ENCODE peak calls at places on chromosome 16, in five cellular contexts. X, N, A, V and Q are unnamed samples.
A peak's percentile ranks its signal among the peaks of the same experiment; 100 is the strongest.

GRCh38 chr16:87608400-87608985 is 6.2 kb downstream of the JPH3 start:
- DNase-seq in X (peak; percentile 81), N (peak; percentile 65), A (peak; percentile 68), V (peak; percentile 17), Q (peak; percentile 28)

GRCh38 chr16:86519649-86520316 is 9.5 kb downstream of the FOXF1 start:
- DNase-seq in X (peak; percentile 71), N (peak; percentile 57), A (peak; percentile 72), V (peak; percentile 32), Q (peak; percentile 54)

GRCh38 chr16:78200623-78201096 is 101.2 kb downstream of the WWOX start:
- DNase-seq in X (no peak), N (no peak), A (no peak), V (no peak), Q (no peak)

GRCh38 chr16:19878760-19879159 is 5.9 kb downstream of the GPRC5B start:
- DNase-seq in X (no peak), N (no peak), A (no peak), V (no peak), Q (no peak)

GRCh38 chr16:66918803-66919568 is at the start of gene CDH16:
- DNase-seq in X (no peak), N (no peak), A (no peak), V (no peak), Q (no peak)

GRCh38 chr16:27547134-27547533 is 2.6 kb downstream of the GTF3C1 start:
- DNase-seq in X (no peak), N (no peak), A (peak; percentile 66), V (no peak), Q (peak; percentile 54)

GRCh38 chr16:27704252-27704651 is 154.3 kb downstream of the KATNIP start:
- DNase-seq in X (no peak), N (no peak), A (no peak), V (no peak), Q (no peak)

GRCh38 chr16:5054876-5055865 is 10.6 kb downstream of the C16orf89 start:
- DNase-seq in X (no peak), N (no peak), A (no peak), V (no peak), Q (no peak)

GRCh38 chr16:15548482-15548891 is 94.5 kb downstream of the MARF1 start:
- DNase-seq in X (no peak), N (no peak), A (no peak), V (no peak), Q (no peak)

GRCh38 chr16:55471448-55472097 is 7.4 kb upstream of the MMP2 start:
- DNase-seq in X (no peak), N (no peak), A (peak; percentile 55), V (no peak), Q (no peak)

GRCh38 chr16:8936421-8936820 is 27.3 kb downstream of the USP7 start:
- DNase-seq in X (no peak), N (no peak), A (peak; percentile 46), V (peak; percentile 13), Q (no peak)

GRCh38 chr16:12800751-12801308 is 2.9 kb downstream of the CPPED1 start:
- DNase-seq in X (no peak), N (no peak), A (peak; percentile 30), V (no peak), Q (no peak)

GRCh38 chr16:9836118-9836736 is 346.0 kb downstream of the GRIN2A start:
- DNase-seq in X (no peak), N (no peak), A (peak; percentile 22), V (no peak), Q (no peak)

GRCh38 chr16:57617604-57618111 is 10.8 kb upstream of the ADGRG1 start:
- DNase-seq in X (peak; percentile 14), N (peak; percentile 14), A (peak; percentile 23), V (no peak), Q (no peak)

GRCh38 chr16:4477966-4478365 is 1.8 kb downstream of the HMOX2 start:
- DNase-seq in X (no peak), N (no peak), A (peak; percentile 63), V (no peak), Q (no peak)

GRCh38 chr16:49918257-49918656 is 62.3 kb upstream of the ZNF423 start:
- DNase-seq in X (no peak), N (no peak), A (peak; percentile 28), V (no peak), Q (no peak)

GRCh38 chr16:48963901-48964615 is 317.6 kb downstream of the CBLN1 start:
- DNase-seq in X (no peak), N (no peak), A (no peak), V (no peak), Q (no peak)

GRCh38 chr16:47008612-47009011 is 35.1 kb upstream of the DNAJA2 start:
- DNase-seq in X (no peak), N (no peak), A (no peak), V (no peak), Q (no peak)

GRCh38 chr16:66923866-66924265 is 1.5 kb downstream of the RRAD start:
- DNase-seq in X (no peak), N (no peak), A (peak; percentile 41), V (no peak), Q (no peak)

GRCh38 chr16:83895942-83896341 is 3.0 kb upstream of the MLYCD start:
- DNase-seq in X (no peak), N (no peak), A (no peak), V (no peak), Q (no peak)

GRCh38 chr16:13005836-13006235 is 104.4 kb downstream of the SHISA9 start:
- DNase-seq in X (no peak), N (no peak), A (no peak), V (no peak), Q (no peak)

GRCh38 chr16:89711601-89712475 is 8.9 kb downstream of the VPS9D1 start:
- DNase-seq in X (peak; percentile 73), N (no peak), A (peak; percentile 79), V (peak; percentile 28), Q (no peak)

GRCh38 chr16:57594531-57595031 is 33.8 kb upstream of the ADGRG1 start:
- DNase-seq in X (no peak), N (peak; percentile 2), A (no peak), V (no peak), Q (no peak)

GRCh38 chr16:87416826-87417471 is 24.8 kb downstream of the MAP1LC3B start:
- DNase-seq in X (peak; percentile 56), N (no peak), A (peak; percentile 47), V (no peak), Q (peak; percentile 56)

GRCh38 chr16:55668337-55669281 is 12.8 kb downstream of the SLC6A2 start:
- DNase-seq in X (no peak), N (no peak), A (no peak), V (no peak), Q (no peak)

GRCh38 chr16:50310308-50311133 is 44.2 kb downstream of the ADCY7 start:
- DNase-seq in X (peak; percentile 73), N (no peak), A (no peak), V (no peak), Q (no peak)

GRCh38 chr16:67562526-67562917 is at the start of gene CTCF:
- DNase-seq in X (peak; percentile 90), N (peak; percentile 89), A (peak; percentile 89), V (peak; percentile 87), Q (peak; percentile 81)

GRCh38 chr16:12320298-12320706 is 343.8 kb downstream of the SNX29 start:
- DNase-seq in X (no peak), N (no peak), A (no peak), V (no peak), Q (no peak)

GRCh38 chr16:2533912-2534311 is 2.7 kb upstream of the CEMP1 start:
- DNase-seq in X (no peak), N (no peak), A (no peak), V (no peak), Q (no peak)

GRCh38 chr16:2531371-2531695 is at the start of gene CEMP1:
- DNase-seq in X (no peak), N (no peak), A (no peak), V (no peak), Q (no peak)

GRCh38 chr16:2530629-2531318 is 434 bp downstream of the CEMP1 start:
- DNase-seq in X (no peak), N (no peak), A (no peak), V (no peak), Q (peak; percentile 22)

GRCh38 chr16:2531696-2532493 is 687 bp upstream of the CEMP1 start:
- DNase-seq in X (peak; percentile 99), N (peak; percentile 98), A (peak; percentile 96), V (peak; percentile 98), Q (peak; percentile 99)

DNA sequence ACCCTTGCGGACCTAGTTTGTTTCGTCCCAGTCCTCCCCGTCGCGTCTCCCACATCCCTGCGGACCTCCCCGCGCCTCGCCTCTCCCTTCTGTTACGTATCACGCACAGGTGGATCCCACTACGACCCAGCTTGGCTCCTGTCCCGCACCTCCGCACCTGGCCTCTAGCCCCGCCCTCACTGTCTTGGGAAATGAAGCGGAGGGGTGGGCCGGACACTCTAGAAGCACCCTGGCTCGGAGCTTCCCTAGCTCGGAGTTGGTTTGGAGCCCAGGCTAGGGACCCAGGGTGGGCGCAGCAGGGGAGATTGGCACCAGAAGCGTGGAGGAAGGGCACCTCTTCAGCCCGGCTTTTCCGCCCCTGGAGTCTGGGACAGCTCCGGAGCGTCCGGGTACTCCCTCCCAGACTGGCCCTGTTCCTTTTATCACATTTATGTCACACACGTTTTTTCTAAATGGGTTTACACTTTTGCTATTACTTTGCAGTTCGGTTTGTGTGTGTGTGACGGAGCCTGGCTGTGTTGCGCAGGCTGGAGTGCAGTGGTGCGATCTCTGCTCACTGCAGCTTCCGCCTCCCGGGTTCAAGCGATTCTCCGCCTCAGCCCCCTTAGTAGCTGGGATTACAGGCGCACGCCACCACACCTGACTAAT is 1.4 kb upstream of the CEMP1 start:
- DNase-seq in X (peak; percentile 83), N (peak; percentile 72), A (peak; percentile 67), V (peak; percentile 88), Q (peak; percentile 84)
- TF ChIP-seq POLR2A in X (no peak), N (peak; percentile 19), A (peak; percentile 1), V (peak; percentile 64), Q (no peak)

GRCh38 chr16:69566437-69567030 is 768 bp downstream of the NFAT5 start:
- DNase-seq in X (peak; percentile 69), N (peak; percentile 71), A (peak; percentile 70), V (peak; percentile 55), Q (peak; percentile 62)
- TF ChIP-seq POLR2A in X (no peak), N (no peak), A (no peak), V (no peak), Q (peak; percentile 21)

GRCh38 chr16:585351-585750 is 4.5 kb upstream of the RAB40C start:
- DNase-seq in X (peak; percentile 48), N (no peak), A (no peak), V (no peak), Q (peak; percentile 22)
- TF ChIP-seq POLR2A in X (no peak), N (no peak), A (peak; percentile 14), V (no peak), Q (no peak)

DNA sequence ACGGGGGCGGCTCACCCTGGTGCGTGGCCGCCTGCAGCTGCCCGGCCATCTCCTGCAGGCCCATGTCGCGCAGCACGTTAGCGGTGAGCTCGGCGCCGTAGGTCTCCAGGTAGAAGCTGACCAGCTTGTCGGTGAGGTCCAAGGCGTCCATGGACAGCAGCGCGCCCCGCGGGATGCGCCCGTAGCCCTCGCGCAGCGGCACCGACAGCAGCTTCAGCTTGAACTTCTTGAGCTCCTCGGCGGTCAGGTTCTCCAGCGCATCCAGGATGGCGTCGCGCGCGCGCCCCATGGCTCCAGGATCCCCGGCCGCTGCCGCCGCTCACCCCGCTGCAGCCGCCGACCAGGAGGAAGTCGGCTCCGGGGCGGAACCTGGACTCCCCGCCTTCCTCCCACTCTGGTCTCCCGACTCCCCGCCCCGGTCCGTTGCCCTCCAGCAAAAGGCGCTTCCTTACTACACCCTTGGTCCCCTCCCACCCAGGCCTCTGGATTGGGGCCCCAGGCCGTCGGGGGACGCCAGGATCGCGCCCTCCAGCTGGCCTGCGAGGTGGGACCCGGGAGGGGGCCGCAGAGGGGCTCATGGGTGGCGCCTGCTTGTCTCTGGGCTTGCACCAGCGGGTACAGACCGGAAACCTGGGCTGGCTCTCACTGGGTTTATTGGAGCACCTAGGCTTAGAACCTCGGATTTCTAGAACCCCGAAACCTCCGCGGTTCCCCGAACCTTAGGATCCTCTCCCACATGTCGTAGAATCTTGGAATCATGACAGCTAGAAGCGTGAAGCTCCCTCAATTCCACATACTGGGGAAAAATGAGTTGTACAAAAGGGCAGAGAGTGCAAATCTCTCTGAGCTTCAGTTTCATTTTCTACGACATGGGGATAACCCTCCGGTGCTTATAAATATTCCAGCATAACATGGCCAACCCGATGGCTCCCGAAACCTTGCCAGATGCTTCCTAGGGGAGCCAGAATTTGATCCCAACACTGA is at the start of gene PYCARD:
- DNase-seq in X (peak; percentile 66), N (peak; percentile 72), A (peak; percentile 87), V (peak; percentile 21), Q (peak; percentile 38)
- TF ChIP-seq POLR2A in X (no peak), N (no peak), A (peak; percentile 42), V (no peak), Q (no peak)